ENCODE peak calls at places on chromosomes 5 and 9, in seven cellular contexts. S, I, W, E, M, V and B are unnamed samples.

GRCh38 chr5:172800088-172800551 is 29.1 kb upstream of the DUSP1 start:
- DNase-seq in E (no peak), W (no peak), M (no peak), V (peak; percentile 98), I (no peak), S (peak; percentile 98), B (peak; percentile 99)

GRCh38 chr9:136304981-136305380 is 1.1 kb upstream of the CCDC187 start:
- DNase-seq in S (no peak), V (no peak), E (no peak), M (no peak), I (no peak), W (no peak), B (no peak)

GRCh38 chr5:158553195-158553945 is 546.3 kb downstream of the EBF1 start:
- DNase-seq in V (no peak), S (no peak), M (no peak), I (no peak), E (no peak), W (no peak), B (no peak)

GRCh38 chr5:130077007-130077406 is 172.7 kb downstream of the CHSY3 start:
- DNase-seq in W (no peak), I (no peak), M (no peak), E (peak; percentile 11), V (no peak), S (no peak), B (no peak)

GRCh38 chr5:102716017-102716416 is 39.1 kb upstream of the PAM start:
- DNase-seq in W (no peak), I (no peak), V (no peak), M (no peak), S (no peak), E (no peak), B (no peak)

GRCh38 chr5:19534751-19535150 is 453.2 kb downstream of the CDH18 start:
- DNase-seq in I (no peak), S (no peak), E (no peak), W (no peak), V (no peak), M (no peak), B (no peak)

GRCh38 chr5:135850671-135851070 is 16.2 kb downstream of the SLC25A48 start:
- DNase-seq in V (no peak), M (no peak), W (no peak), I (no peak), E (no peak), S (no peak), B (no peak)

GRCh38 chr9:18905033-18905882 is 127.8 kb downstream of the SAXO1 start:
- DNase-seq in W (no peak), V (no peak), E (no peak), S (peak; percentile 70), M (no peak), I (no peak), B (no peak)

GRCh38 chr5:111757582-111758283 is 739 bp upstream of the NREP start:
- DNase-seq in M (no peak), W (peak; percentile 67), S (peak; percentile 93), V (peak; percentile 17), E (peak; percentile 89), I (peak; percentile 84), B (peak; percentile 93)

GRCh38 chr9:88706193-88707112 is 171.5 kb downstream of the NXNL2 start:
- DNase-seq in V (no peak), E (no peak), I (no peak), M (no peak), S (no peak), W (no peak), B (peak; percentile 49)

GRCh38 chr5:58335518-58335917 is 124.4 kb downstream of the PLK2 start:
- DNase-seq in W (no peak), I (no peak), M (no peak), E (peak; percentile 30), S (peak; percentile 5), V (no peak), B (no peak)

GRCh38 chr5:146339715-146340259 is 1.1 kb downstream of the POU4F3 start:
- DNase-seq in V (no peak), W (no peak), E (peak; percentile 22), I (peak; percentile 39), M (no peak), S (no peak), B (no peak)

GRCh38 chr5:146342519-146342881 is 3.9 kb downstream of the POU4F3 start:
- DNase-seq in W (no peak), E (no peak), S (no peak), V (no peak), I (no peak), M (no peak), B (no peak)

GRCh38 chr5:146341854-146342253 is 3.2 kb downstream of the POU4F3 start:
- DNase-seq in M (no peak), W (no peak), S (no peak), V (no peak), E (no peak), I (no peak), B (no peak)

GRCh38 chr5:146338774-146339714 is at the start of gene POU4F3:
- DNase-seq in V (no peak), E (peak; percentile 67), M (peak; percentile 68), S (no peak), I (peak; percentile 77), W (no peak), B (no peak)

DNA sequence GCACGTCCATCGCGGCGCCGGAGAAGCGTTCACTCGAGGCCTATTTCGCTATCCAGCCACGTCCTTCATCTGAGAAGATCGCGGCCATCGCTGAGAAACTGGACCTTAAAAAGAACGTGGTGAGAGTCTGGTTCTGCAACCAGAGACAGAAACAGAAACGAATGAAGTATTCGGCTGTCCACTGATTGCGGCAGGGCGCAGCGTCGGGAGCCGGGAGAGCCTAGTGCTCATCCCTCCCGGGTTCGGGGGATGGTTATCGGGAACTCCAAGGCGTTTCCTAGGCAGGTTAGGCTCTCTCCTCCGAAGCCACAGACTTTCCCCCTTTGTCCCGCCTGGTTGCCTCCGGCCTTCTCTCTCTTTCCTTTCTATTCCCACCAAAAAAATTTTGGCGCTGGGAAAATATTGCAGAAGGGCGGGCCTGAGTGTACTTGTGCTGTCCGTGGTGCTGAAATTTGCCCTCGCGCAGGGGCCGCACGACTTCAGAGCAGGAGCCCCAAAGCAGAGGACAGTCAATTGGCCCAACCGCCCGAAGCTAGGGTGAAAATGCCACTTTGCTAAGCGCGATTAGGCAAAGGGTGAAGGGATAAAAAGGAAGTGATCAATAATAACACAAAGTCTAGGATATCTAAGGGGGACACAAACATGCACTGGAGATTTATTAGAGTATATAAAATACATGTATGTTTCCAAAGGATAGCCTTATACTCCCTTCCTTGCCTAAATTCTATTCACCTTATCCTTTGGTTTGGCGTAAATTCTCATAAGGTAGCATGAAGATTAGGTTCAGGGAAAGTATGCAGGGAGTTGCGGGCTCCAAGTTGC is 1.8 kb downstream of the POU4F3 start:
- DNase-seq in M (no peak), W (peak; percentile 81), V (no peak), I (peak; percentile 78), S (peak; percentile 60), E (peak; percentile 79), B (peak; percentile 68)
- H2AK5ac ChIP-seq in M (no peak overlapping the region), W (no peak overlapping the region), V (no peak overlapping the region), I (no peak overlapping the region), S (no peak overlapping the region), E (no peak overlapping the region), B (no peak overlapping the region)

GRCh38 chr5:72300590-72301339 is 19.3 kb downstream of the MRPS27 start:
- DNase-seq in I (no peak), S (no peak), M (no peak), W (no peak), E (no peak), V (no peak), B (no peak)
- H2AK5ac ChIP-seq in I (no peak overlapping the region), S (no peak overlapping the region), M (no peak overlapping the region), W (no peak overlapping the region), E (no peak overlapping the region), V (no peak overlapping the region), B (no peak overlapping the region)

GRCh38 chr9:108551030-108551964 is 304.5 kb downstream of the ACTL7B start:
- DNase-seq in I (no peak), E (no peak), V (peak; percentile 25), M (no peak), W (no peak), S (peak; percentile 96), B (peak; percentile 83)
- H2AK5ac ChIP-seq in I (no peak overlapping the region), E (no peak overlapping the region), V (no peak overlapping the region), M (no peak overlapping the region), W (no peak overlapping the region), S (peak overlapping the region; percentile 14), B (no peak overlapping the region)

GRCh38 chr9:70587143-70587710 is 172.8 kb upstream of the KLF9 start:
- DNase-seq in W (no peak), S (peak; percentile 86), V (no peak), I (no peak), M (no peak), E (no peak), B (peak; percentile 93)
- H2AK5ac ChIP-seq in W (no peak overlapping the region), S (peak overlapping the region; percentile 59), V (no peak overlapping the region), I (no peak overlapping the region), M (no peak overlapping the region), E (no peak overlapping the region), B (no peak overlapping the region)

DNA sequence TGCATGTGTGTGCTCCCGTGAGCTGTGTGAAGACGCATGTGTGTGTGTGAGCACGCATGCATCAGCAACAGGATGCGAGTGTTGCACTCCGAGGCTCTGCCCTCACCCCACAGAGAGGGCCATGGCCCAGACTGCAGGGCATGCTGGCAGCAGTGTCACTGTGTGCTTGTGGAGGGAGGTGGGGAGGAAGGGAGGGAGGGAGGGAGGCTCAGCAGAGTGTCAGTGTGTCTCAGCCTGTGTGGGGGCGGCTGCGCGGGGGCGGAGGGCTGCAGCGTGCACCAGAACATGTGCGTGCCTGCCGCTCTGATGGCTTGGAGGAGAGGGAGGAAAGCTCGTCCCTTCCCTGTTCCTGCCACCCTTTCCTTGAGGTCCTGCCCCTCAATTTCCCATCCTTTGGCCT is 5.3 kb downstream of the CAMK2A start:
- DNase-seq in S (no peak), V (no peak), E (no peak), M (no peak), W (no peak), I (no peak), B (no peak)
- H2AK5ac ChIP-seq in S (no peak overlapping the region), V (no peak overlapping the region), E (no peak overlapping the region), M (no peak overlapping the region), W (no peak overlapping the region), I (no peak overlapping the region), B (no peak overlapping the region)

GRCh38 chr5:148683651-148684050 is 29.3 kb upstream of the HTR4 start:
- DNase-seq in W (no peak), I (no peak), S (no peak), V (no peak), M (no peak), E (no peak), B (no peak)

GRCh38 chr5:148685520-148686134 is 31.3 kb upstream of the HTR4 start:
- DNase-seq in V (no peak), S (no peak), I (no peak), W (no peak), M (no peak), E (peak; percentile 27), B (no peak)

GRCh38 chr5:148681157-148682131 is 27.1 kb upstream of the HTR4 start:
- DNase-seq in W (no peak), E (no peak), S (no peak), V (no peak), I (no peak), M (no peak), B (no peak)

GRCh38 chr5:148684528-148684927 is 30.2 kb upstream of the HTR4 start:
- DNase-seq in M (no peak), I (no peak), W (no peak), E (no peak), V (no peak), S (no peak), B (no peak)

GRCh38 chr5:148682283-148683026 is 28.1 kb upstream of the HTR4 start:
- DNase-seq in M (no peak), S (no peak), V (no peak), W (no peak), E (peak; percentile 34), I (no peak), B (no peak)
- H2AK5ac ChIP-seq in M (no peak overlapping the region), S (no peak overlapping the region), V (no peak overlapping the region), W (no peak overlapping the region), E (no peak overlapping the region), I (no peak overlapping the region), B (no peak overlapping the region)